ENCODE peak calls at places on chromosomes 6 and 20, in seven cellular contexts. G, V, S, A, R, D and L are unnamed samples.

GRCh38 chr6:56708810-56709597 is 66.3 kb upstream of the DST start:
- DNase-seq in A (peak), S (no peak), R (no peak), D (peak), G (no peak), V (no peak), L (peak)

GRCh38 chr6:13911337-13911736 is 13.4 kb upstream of the RNF182 start:
- DNase-seq in S (no peak), V (no peak), G (no peak), D (no peak), A (no peak), R (no peak), L (no peak)

GRCh38 chr20:21607971-21608735 is 94.3 kb upstream of the NKX2-2 start:
- DNase-seq in D (no peak), V (no peak), R (no peak), S (no peak), A (peak), G (no peak), L (no peak)

GRCh38 chr6:116522896-116523295 is 11.5 kb downstream of the CALHM5 start:
- DNase-seq in V (no peak), G (no peak), R (no peak), A (no peak), S (no peak), D (no peak), L (no peak)

GRCh38 chr6:160041608-160042007 is 72.7 kb downstream of the IGF2R start:
- DNase-seq in A (no peak), R (peak), S (peak), D (peak), G (peak), V (peak), L (peak)

GRCh38 chr20:44959082-44959895 is 908 bp downstream of the TOMM34 start:
- DNase-seq in R (peak), D (peak), S (peak), A (peak), V (peak), G (peak), L (peak)

GRCh38 chr20:3766381-3766780 is 1.2 kb downstream of the ADISSP start:
- DNase-seq in R (no peak), G (no peak), S (no peak), D (no peak), A (no peak), V (no peak), L (no peak)

GRCh38 chr20:62846528-62846890 is 15.1 kb downstream of the TCFL5 start:
- DNase-seq in A (no peak), R (no peak), G (no peak), S (no peak), D (no peak), V (no peak), L (no peak)

GRCh38 chr6:100311707-100312266 is 152.9 kb downstream of the SIM1 start:
- DNase-seq in V (no peak), D (no peak), A (no peak), G (no peak), S (peak), R (no peak), L (no peak)

GRCh38 chr20:45049904-45050471 is 50.9 kb downstream of the KCNS1 start:
- DNase-seq in R (no peak), S (no peak), A (no peak), V (no peak), D (no peak), G (no peak), L (no peak)

GRCh38 chr6:130810307-130811030 is 16.7 kb upstream of the SMLR1 start:
- DNase-seq in A (no peak), V (no peak), G (no peak), D (peak), R (no peak), S (peak), L (peak)

GRCh38 chr6:1621328-1621701 is 11.6 kb downstream of the FOXC1 start:
- DNase-seq in D (no peak), G (no peak), A (no peak), S (no peak), V (no peak), R (no peak), L (no peak)

GRCh38 chr6:12119085-12119588 is 107.0 kb downstream of the HIVEP1 start:
- DNase-seq in V (no peak), G (no peak), A (no peak), R (no peak), S (no peak), D (no peak), L (no peak)

GRCh38 chr20:57397004-57397692 is 6.0 kb downstream of the RBM38 start:
- DNase-seq in A (no peak), S (no peak), R (peak), D (no peak), G (no peak), V (no peak), L (no peak)

GRCh38 chr6:148534871-148535270 is 192.2 kb downstream of the SASH1 start:
- DNase-seq in G (no peak), S (no peak), A (no peak), D (no peak), V (no peak), R (no peak), L (no peak)

GRCh38 chr6:148530394-148530923 is 187.8 kb downstream of the SASH1 start:
- DNase-seq in R (no peak), V (no peak), A (peak), G (no peak), S (peak), D (peak), L (peak)

GRCh38 chr6:148530976-148531375 is 188.3 kb downstream of the SASH1 start:
- DNase-seq in S (no peak), A (peak), G (no peak), R (no peak), V (no peak), D (peak), L (no peak)

GRCh38 chr6:148533309-148534107 is 190.9 kb downstream of the SASH1 start:
- DNase-seq in A (no peak), V (no peak), D (no peak), R (no peak), G (no peak), S (no peak), L (no peak)

DNA sequence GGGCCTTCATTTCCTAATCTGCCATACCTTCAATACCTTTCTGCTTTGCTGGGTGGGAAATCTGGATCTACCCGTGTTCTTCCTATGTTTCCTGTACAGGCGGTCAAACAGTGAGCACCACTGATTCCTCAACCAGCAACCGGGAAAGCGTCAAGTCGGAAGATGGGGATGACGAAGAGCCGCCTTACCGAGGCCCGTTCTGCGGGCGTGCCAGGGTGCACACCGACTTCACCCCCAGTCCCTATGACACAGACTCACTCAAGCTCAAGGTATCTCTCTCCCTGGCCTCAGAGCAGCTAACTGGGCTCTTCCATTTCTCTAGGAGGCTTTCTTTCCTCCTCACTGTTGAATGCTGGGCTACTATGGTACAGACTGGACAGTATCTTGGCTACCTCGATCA is 190.1 kb downstream of the SASH1 start:
- DNase-seq in V (no peak), A (no peak), S (no peak), G (no peak), D (no peak), R (no peak), L (no peak)
- TF ChIP-seq CTCF in V (no peak), A (no peak), S (no peak), G (no peak), D (no peak), R (no peak), L (no peak)

DNA sequence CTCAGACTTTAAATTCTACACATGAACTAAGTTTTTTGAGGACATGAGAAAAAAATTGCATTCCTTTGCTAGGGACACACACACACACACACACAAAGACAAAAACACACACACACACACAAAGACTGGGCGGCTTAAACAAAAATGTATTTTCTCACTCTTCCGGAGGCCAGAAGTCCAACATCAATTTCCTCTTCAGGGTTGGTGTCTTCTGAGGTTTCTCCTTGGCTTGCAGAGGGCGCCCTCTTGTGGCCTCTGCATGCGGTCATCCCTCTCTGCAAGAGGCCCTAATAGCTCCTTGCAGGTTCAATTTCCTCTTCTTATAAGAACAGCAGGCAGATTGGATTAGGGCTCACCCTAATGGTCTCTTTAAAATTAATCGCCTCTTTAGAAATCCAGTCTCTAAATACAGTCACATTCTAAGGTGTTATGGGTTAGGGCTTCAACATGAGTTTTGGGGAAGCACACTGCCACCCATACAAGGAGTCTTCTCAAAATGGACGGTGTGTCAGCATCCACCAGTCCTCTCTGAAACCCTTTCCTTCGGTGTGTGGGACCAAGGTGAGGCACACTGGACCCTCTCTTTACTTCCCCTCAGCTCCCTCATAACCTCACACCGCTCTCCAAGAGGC is 61.4 kb downstream of the GPR6 start:
- DNase-seq in D (peak), G (peak), S (peak), A (peak), V (peak), R (peak), L (peak)
- TF ChIP-seq CTCF in D (peak), G (peak), S (peak), A (peak), V (peak), R (peak), L (peak)

DNA sequence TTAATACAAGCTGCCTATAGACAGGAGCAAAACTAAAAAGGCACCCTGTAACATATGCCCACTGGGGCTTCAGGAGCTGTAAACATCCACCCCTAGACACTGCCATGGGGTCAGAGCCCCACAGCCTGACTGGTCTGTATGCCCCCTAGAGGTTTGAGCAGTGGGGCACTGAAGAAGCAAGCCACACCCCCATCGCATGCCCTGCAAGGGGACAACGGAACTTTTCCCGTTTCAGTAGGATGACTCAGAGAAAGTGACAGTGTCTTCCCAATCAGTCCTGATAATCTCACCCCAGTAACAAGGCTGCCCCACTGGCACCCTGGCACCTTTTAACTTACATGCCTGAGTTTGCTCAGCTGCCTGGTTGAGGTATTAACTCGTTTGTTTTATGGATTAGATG is 35.9 kb downstream of the BEND3 start:
- DNase-seq in D (no peak), R (no peak), G (no peak), S (no peak), A (peak), V (no peak), L (no peak)
- TF ChIP-seq CTCF in D (no peak), R (no peak), G (no peak), S (no peak), A (peak), V (no peak), L (no peak)

DNA sequence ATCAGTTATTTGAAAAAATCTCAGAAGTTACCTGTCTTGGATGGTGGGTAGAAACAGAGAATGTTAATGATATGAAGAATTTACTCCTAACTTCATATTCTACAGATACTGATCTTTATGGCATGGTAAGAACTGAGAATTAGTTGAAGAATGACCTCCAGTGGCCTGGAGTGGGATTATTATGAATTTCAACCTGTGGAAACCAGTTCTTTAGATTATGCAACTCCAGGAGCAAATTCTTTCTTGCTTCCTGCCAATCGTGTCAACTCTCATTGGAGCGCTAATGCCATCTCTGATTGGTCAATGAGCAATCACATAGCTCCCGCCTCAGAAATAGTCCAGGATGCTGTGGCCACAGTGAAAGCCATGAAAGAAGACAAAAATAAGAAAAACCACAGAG is 40.6 kb downstream of the LYRM2 start:
- DNase-seq in A (peak), R (no peak), V (no peak), D (peak), S (no peak), G (no peak), L (peak)
- TF ChIP-seq CTCF in A (peak), R (peak), V (peak), D (peak), S (no peak), G (no peak), L (peak)

DNA sequence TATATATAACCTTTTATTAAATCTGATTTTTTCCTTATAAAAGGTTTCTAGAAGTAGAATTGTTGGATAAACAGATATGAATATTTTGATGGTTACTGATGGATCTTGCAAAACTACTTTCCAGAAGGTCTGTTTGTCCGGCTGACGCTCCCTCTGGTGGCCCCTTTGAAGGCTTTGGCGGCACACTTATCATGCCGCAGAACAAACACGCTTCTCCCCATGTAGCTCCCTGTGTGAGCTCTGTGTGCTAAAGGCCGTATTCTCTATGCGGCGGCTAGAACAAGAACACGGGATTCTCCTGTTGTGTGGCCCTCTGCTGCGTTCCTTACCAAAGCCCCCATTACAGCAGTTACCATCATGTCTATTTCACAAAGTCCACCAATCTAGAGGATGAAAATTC is 30.0 kb downstream of the PPP1R3G start:
- DNase-seq in V (no peak), S (peak), R (no peak), D (peak), G (no peak), A (peak), L (no peak)
- TF ChIP-seq CTCF in V (no peak), S (peak), R (peak), D (peak), G (peak), A (peak), L (peak)

DNA sequence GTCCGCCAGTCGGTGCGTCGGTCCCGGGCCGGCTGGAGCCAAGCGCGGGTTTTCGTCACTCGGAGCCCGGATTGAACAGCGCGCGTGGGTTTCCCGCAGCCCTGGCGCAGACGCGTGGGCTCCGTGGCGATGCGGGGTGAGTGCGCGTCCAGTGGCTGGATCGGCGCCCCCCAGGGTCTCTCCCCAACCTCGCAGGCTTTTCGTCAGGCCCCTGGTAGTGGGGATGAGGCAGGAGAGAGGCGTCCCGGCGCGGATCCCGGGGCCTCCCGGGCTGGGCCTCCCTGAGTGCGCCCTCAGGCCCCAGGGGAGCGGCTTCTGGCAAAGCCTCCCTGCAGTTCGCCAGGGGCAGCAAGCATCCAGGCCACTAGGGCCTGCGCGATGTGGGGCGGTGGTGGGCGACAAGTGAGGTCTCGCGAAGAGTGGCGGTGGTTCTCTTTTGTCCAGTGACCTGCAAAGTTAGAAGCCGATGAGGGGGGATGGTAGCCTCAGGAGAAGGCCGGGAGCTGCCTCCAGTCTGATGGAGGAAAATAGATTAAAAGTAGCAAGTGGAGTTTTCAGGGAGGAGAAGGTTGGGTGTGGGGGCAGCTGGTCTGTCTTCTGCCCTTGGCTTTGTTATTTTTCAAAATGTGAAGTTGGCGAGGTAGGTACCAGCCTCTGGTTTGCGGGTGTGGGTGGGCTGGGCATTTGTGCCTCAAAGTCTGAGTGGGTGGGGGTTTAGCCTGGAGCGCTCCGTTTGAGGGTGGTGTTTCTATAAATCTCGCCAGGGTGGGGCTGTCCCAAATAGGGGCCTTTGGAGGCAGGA is 1.6 kb downstream of the TOX2 start:
- DNase-seq in A (peak), D (peak), V (no peak), G (no peak), S (no peak), R (no peak), L (no peak)
- TF ChIP-seq CTCF in A (no peak), D (no peak), V (no peak), G (no peak), S (no peak), R (no peak), L (no peak)